ENCODE peak calls at places on chromosomes 13 and 19, in seven cellular contexts. P is body of pancreas, L is H1, A is lung, M is esophagus squamous epithelium, E is heart left ventricle, W is ascending aorta. Z is an unnamed sample.

GRCh38 chr19:44643605-44644390 is at the start of gene PVR:
- DNase-seq in P (peak; percentile 71), L (peak; percentile 77), A (peak; percentile 74), M (no peak), E (peak; percentile 86), W (peak; percentile 83), Z (peak; percentile 62)

GRCh38 chr13:69324109-69324886 is 783.3 kb upstream of the ATXN8OS start:
- DNase-seq in P (no peak), L (no peak), A (no peak), M (no peak), E (no peak), W (no peak), Z (no peak)

GRCh38 chr19:2458054-2458453 is 1.3 kb upstream of the LMNB2 start:
- DNase-seq in P (no peak), L (no peak), A (no peak), M (no peak), E (no peak), W (no peak), Z (no peak)

GRCh38 chr19:16143399-16144215 is at the start of gene HSH2D:
- DNase-seq in P (peak; percentile 89), L (peak; percentile 59), A (peak; percentile 81), M (peak; percentile 77), E (peak; percentile 35), W (peak; percentile 74), Z (peak; percentile 30)

GRCh38 chr19:1945899-1946298 is 4.9 kb downstream of the CSNK1G2 start:
- DNase-seq in P (peak; percentile 39), L (peak; percentile 92), A (peak; percentile 36), M (no peak), E (no peak), W (no peak), Z (no peak)

GRCh38 chr19:5562280-5562679 is 5.5 kb downstream of the TINCR start:
- DNase-seq in P (no peak), L (no peak), A (no peak), M (no peak), E (no peak), W (no peak), Z (no peak)

GRCh38 chr19:14786421-14786851 is 8.1 kb upstream of the ADGRE2 start:
- DNase-seq in P (no peak), L (peak; percentile 90), A (no peak), M (no peak), E (peak; percentile 38), W (no peak), Z (peak; percentile 21)

GRCh38 chr19:3573162-3573857 is 566 bp downstream of the HMG20B start:
- DNase-seq in P (no peak), L (peak; percentile 73), A (peak; percentile 45), M (no peak), E (no peak), W (no peak), Z (peak; percentile 43)

GRCh38 chr13:75079226-75079625 is 402.7 kb downstream of the TBC1D4 start:
- DNase-seq in P (no peak), L (no peak), A (no peak), M (no peak), E (no peak), W (no peak), Z (no peak)

GRCh38 chr19:51001495-51001894 is at the start of gene KLK8:
- DNase-seq in P (no peak), L (no peak), A (no peak), M (no peak), E (no peak), W (no peak), Z (no peak)

GRCh38 chr19:35476149-35476548 is 14.1 kb downstream of the KRTDAP start:
- DNase-seq in P (no peak), L (peak; percentile 83), A (no peak), M (no peak), E (no peak), W (no peak), Z (no peak)

GRCh38 chr19:5975388-5975728 is 2.6 kb downstream of the RANBP3 start:
- DNase-seq in P (no peak), L (no peak), A (no peak), M (no peak), E (no peak), W (no peak), Z (no peak)

GRCh38 chr13:20182231-20182846 is 10.4 kb downstream of the GJB2 start:
- DNase-seq in P (peak; percentile 38), L (no peak), A (peak; percentile 52), M (no peak), E (no peak), W (no peak), Z (no peak)

GRCh38 chr13:109336730-109337129 is 449.7 kb downstream of the IRS2 start:
- DNase-seq in P (no peak), L (no peak), A (no peak), M (no peak), E (no peak), W (no peak), Z (no peak)

GRCh38 chr13:59865398-59865797 is 298.3 kb downstream of the DIAPH3 start:
- DNase-seq in P (no peak), L (no peak), A (no peak), M (no peak), E (no peak), W (no peak), Z (no peak)

GRCh38 chr19:14091086-14091884 is 734 bp upstream of the SAMD1 start:
- DNase-seq in P (peak; percentile 54), L (peak; percentile 76), A (no peak), M (no peak), E (no peak), W (peak; percentile 77), Z (peak; percentile 56)

GRCh38 chr19:4083677-4084546 is 17.2 kb upstream of the ZBTB7A start:
- DNase-seq in P (no peak), L (no peak), A (no peak), M (no peak), E (peak; percentile 25), W (no peak), Z (no peak)

GRCh38 chr13:49904729-49905456 is 31.2 kb downstream of the SPRYD7 start:
- DNase-seq in P (no peak), L (no peak), A (no peak), M (no peak), E (no peak), W (no peak), Z (no peak)

GRCh38 chr19:47495478-47496372 is 11.7 kb upstream of the KPTN start:
- DNase-seq in P (no peak), L (no peak), A (no peak), M (no peak), E (no peak), W (no peak), Z (no peak)

GRCh38 chr19:41688098-41688497 is at the start of gene CEACAM7:
- DNase-seq in P (no peak), L (no peak), A (no peak), M (no peak), E (no peak), W (no peak), Z (no peak)

GRCh38 chr13:77429320-77430142 is 102.6 kb upstream of the MYCBP2 start:
- DNase-seq in P (no peak), L (no peak), A (no peak), M (no peak), E (no peak), W (no peak), Z (no peak)

GRCh38 chr19:3284759-3285646 is 60.5 kb downstream of the CELF5 start:
- DNase-seq in P (peak; percentile 98), L (peak; percentile 100), A (peak; percentile 89), M (no peak), E (peak; percentile 39), W (no peak), Z (no peak)

GRCh38 chr19:10379880-10380310 is 477 bp downstream of the TYK2 start:
- DNase-seq in P (no peak), L (no peak), A (no peak), M (no peak), E (no peak), W (no peak), Z (no peak)
- H3K27ac ChIP-seq in P (peak overlapping the region; percentile 57), L (peak overlapping the region; percentile 43), A (peak overlapping the region; percentile 86), M (peak overlapping the region; percentile 90), E (peak overlapping the region; percentile 73), W (peak overlapping the region; percentile 73), Z (peak overlapping the region; percentile 83)

DNA sequence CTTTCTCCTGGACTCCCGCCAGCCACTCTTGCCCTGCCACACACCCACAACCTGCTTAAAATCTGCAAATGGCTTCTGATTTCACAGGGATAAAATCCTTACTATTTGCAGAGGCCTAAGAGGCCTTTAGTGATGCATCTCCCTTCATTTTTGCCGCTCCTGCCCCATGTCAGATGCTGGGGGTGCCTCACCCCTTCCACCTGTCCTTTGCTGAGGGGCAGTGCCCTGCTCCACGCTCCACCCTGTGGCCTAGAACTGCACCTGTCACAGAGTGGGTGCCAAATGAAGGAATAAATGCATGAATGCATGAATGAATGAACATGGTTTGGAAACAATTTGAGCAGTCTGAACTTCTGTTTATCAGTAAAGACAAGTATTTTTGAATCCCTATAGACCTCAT is 34.1 kb upstream of the UQCRFS1 start:
- DNase-seq in P (no peak), L (no peak), A (no peak), M (no peak), E (no peak), W (no peak), Z (no peak)
- TF ChIP-seq CTCF in P (no peak), L (peak; percentile 37), A (no peak), M (no peak), E (no peak), W (no peak), Z (no peak)

GRCh38 chr13:33205224-33205623 is 80.3 kb downstream of the STARD13 start:
- DNase-seq in P (no peak), L (no peak), A (no peak), M (no peak), E (no peak), W (no peak), Z (no peak)
- H3K27ac ChIP-seq in P (peak overlapping the region; percentile 79), L (no peak overlapping the region), A (peak overlapping the region; percentile 88), M (peak overlapping the region; percentile 81), E (peak overlapping the region; percentile 90), W (peak overlapping the region; percentile 63), Z (peak overlapping the region; percentile 67)

GRCh38 chr13:44869167-44869566 is 120.1 kb downstream of the NUFIP1 start:
- DNase-seq in P (no peak), L (no peak), A (no peak), M (no peak), E (no peak), W (peak; percentile 40), Z (no peak)

GRCh38 chr13:44868397-44868796 is 120.9 kb downstream of the NUFIP1 start:
- DNase-seq in P (no peak), L (no peak), A (no peak), M (no peak), E (no peak), W (peak; percentile 1), Z (no peak)

GRCh38 chr13:44867825-44868224 is 121.4 kb downstream of the NUFIP1 start:
- DNase-seq in P (no peak), L (no peak), A (no peak), M (no peak), E (no peak), W (no peak), Z (no peak)

GRCh38 chr13:44872751-44873150 is 116.5 kb downstream of the NUFIP1 start:
- DNase-seq in P (no peak), L (no peak), A (no peak), M (no peak), E (no peak), W (peak; percentile 28), Z (no peak)

DNA sequence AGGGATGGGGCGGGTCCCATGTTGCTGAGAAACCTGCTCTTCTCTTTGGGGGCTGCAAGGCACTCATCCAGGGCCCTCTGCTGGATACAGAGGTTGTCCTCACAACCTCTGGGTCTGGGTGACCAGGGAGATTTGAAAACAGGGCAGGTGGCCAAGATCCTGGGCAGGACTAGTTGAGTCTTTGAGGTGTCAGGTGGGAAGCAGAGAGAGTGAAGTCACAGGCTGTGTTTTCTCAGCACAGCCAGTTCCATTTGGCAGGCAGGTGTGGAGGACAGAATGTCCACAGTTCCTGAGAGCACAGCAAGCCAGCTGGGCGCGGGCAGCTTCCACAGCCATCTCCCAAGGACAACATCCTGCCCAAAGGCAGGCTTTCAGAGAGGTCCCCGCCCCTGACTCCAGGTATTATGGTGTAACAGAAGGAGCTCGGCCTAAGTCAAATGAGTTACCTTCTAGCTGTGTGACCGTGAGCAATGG is 118.8 kb downstream of the NUFIP1 start:
- DNase-seq in P (peak; percentile 98), L (no peak), A (peak; percentile 33), M (no peak), E (peak; percentile 83), W (peak; percentile 60), Z (peak; percentile 30)
- TF ChIP-seq CTCF in P (no peak), L (peak; percentile 15), A (no peak), M (no peak), E (no peak), W (no peak), Z (no peak)